ENCODE peak calls at places on chromosome 6, in four cellular contexts. One of them, this sample, is unnamed.
A peak's percentile ranks its signal among the peaks of the same experiment; 100 is the strongest.

GRCh38 chr6:96742702-96743101 is 94.6 kb downstream of the GPR63 start:
- DNase-seq in IMR-90: no peak
- DNase-seq in GM23338: no peak
- DNase-seq in cardiac muscle cell: no peak
- DNase-seq in this sample: no peak

GRCh38 chr6:130756836-130757235 is 70.4 kb upstream of the SMLR1 start:
- DNase-seq in IMR-90: no peak
- DNase-seq in GM23338: no peak
- DNase-seq in cardiac muscle cell: no peak
- DNase-seq in this sample: no peak

GRCh38 chr6:165010556-165011535 is 298.6 kb downstream of the C6orf118 start:
- DNase-seq in IMR-90: no peak
- DNase-seq in GM23338: peak; percentile 29
- DNase-seq in cardiac muscle cell: no peak
- DNase-seq in this sample: no peak

GRCh38 chr6:139145661-139146060 is 10.8 kb downstream of the HECA start:
- DNase-seq in IMR-90: no peak
- DNase-seq in GM23338: no peak
- DNase-seq in cardiac muscle cell: no peak
- DNase-seq in this sample: no peak

GRCh38 chr6:109314313-109314712 is 68.0 kb downstream of the CD164 start:
- DNase-seq in IMR-90: no peak
- DNase-seq in GM23338: no peak
- DNase-seq in cardiac muscle cell: no peak
- DNase-seq in this sample: no peak

GRCh38 chr6:7236312-7237209 is 76.4 kb downstream of the SSR1 start:
- DNase-seq in IMR-90: no peak
- DNase-seq in GM23338: no peak
- DNase-seq in cardiac muscle cell: no peak
- DNase-seq in this sample: no peak

GRCh38 chr6:126261792-126262421 is 78.0 kb upstream of the CENPW start:
- DNase-seq in IMR-90: no peak
- DNase-seq in GM23338: peak; percentile 28
- DNase-seq in cardiac muscle cell: no peak
- DNase-seq in this sample: no peak

GRCh38 chr6:10465633-10466499 is 51.0 kb upstream of the TFAP2A start:
- DNase-seq in IMR-90: peak; percentile 28
- DNase-seq in GM23338: peak; percentile 93
- DNase-seq in cardiac muscle cell: peak; percentile 75
- DNase-seq in this sample: no peak

GRCh38 chr6:170291271-170292110 is 613 bp upstream of the DLL1 start:
- DNase-seq in IMR-90: no peak
- DNase-seq in GM23338: peak; percentile 93
- DNase-seq in cardiac muscle cell: peak; percentile 72
- DNase-seq in this sample: peak; percentile 66

GRCh38 chr6:137832110-137832509 is 34.9 kb upstream of the TNFAIP3 start:
- DNase-seq in IMR-90: peak; percentile 92
- DNase-seq in GM23338: no peak
- DNase-seq in cardiac muscle cell: no peak
- DNase-seq in this sample: no peak

GRCh38 chr6:47663462-47664216 is 34.7 kb upstream of the ADGRF4 start:
- DNase-seq in IMR-90: no peak
- DNase-seq in GM23338: peak; percentile 72
- DNase-seq in cardiac muscle cell: no peak
- DNase-seq in this sample: no peak

GRCh38 chr6:43793154-43793874 is 23.3 kb downstream of the VEGFA start:
- DNase-seq in IMR-90: no peak
- DNase-seq in GM23338: no peak
- DNase-seq in cardiac muscle cell: no peak
- DNase-seq in this sample: no peak

GRCh38 chr6:106961136-106961535 is 13.4 kb downstream of the CD24 start:
- DNase-seq in IMR-90: no peak
- DNase-seq in GM23338: no peak
- DNase-seq in cardiac muscle cell: no peak
- DNase-seq in this sample: no peak

GRCh38 chr6:122578961-122579360 is 31.2 kb upstream of the PKIB start:
- DNase-seq in IMR-90: no peak
- DNase-seq in GM23338: no peak
- DNase-seq in cardiac muscle cell: no peak
- DNase-seq in this sample: no peak

GRCh38 chr6:97440590-97441176 is 157.7 kb upstream of the MMS22L start:
- DNase-seq in IMR-90: peak; percentile 12
- DNase-seq in GM23338: peak; percentile 79
- DNase-seq in cardiac muscle cell: peak; percentile 77
- DNase-seq in this sample: no peak

GRCh38 chr6:138996524-138996923 is 8.5 kb upstream of the REPS1 start:
- DNase-seq in IMR-90: peak; percentile 5
- DNase-seq in GM23338: no peak
- DNase-seq in cardiac muscle cell: no peak
- DNase-seq in this sample: no peak

GRCh38 chr6:36642913-36643817 is 35.3 kb upstream of the CDKN1A start:
- DNase-seq in IMR-90: peak; percentile 90
- DNase-seq in GM23338: no peak
- DNase-seq in cardiac muscle cell: peak; percentile 45
- DNase-seq in this sample: peak; percentile 87

GRCh38 chr6:21752054-21752811 is 158.7 kb downstream of the SOX4 start:
- DNase-seq in IMR-90: no peak
- DNase-seq in GM23338: no peak
- DNase-seq in cardiac muscle cell: no peak
- DNase-seq in this sample: no peak

GRCh38 chr6:84688187-84688878 is 76.1 kb downstream of the TBX18 start:
- DNase-seq in IMR-90: no peak
- DNase-seq in GM23338: no peak
- DNase-seq in cardiac muscle cell: no peak
- DNase-seq in this sample: no peak

GRCh38 chr6:3356824-3357420 is 98.2 kb downstream of the PSMG4 start:
- DNase-seq in IMR-90: no peak
- DNase-seq in GM23338: no peak
- DNase-seq in cardiac muscle cell: no peak
- DNase-seq in this sample: no peak

GRCh38 chr6:106973841-106974336 is 640 bp downstream of the CD24 start:
- DNase-seq in IMR-90: no peak
- DNase-seq in GM23338: peak; percentile 32
- DNase-seq in cardiac muscle cell: peak; percentile 52
- DNase-seq in this sample: no peak

GRCh38 chr6:30619561-30619960 is 1.9 kb downstream of the MRPS18B start:
- DNase-seq in IMR-90: no peak
- DNase-seq in GM23338: no peak
- DNase-seq in cardiac muscle cell: no peak
- DNase-seq in this sample: no peak
- H3K36me3 ChIP-seq in IMR-90: peaks cover 28% of the 10 kb centered on the region
- H3K36me3 ChIP-seq in GM23338: peaks cover 28% of the 10 kb centered on the region
- H3K36me3 ChIP-seq in cardiac muscle cell: peaks cover 36% of the 10 kb centered on the region
- H3K36me3 ChIP-seq in this sample: peaks cover 66% of the 10 kb centered on the region

GRCh38 chr6:67200626-67201403 is 1434.3 kb upstream of the ADGRB3 start:
- DNase-seq in IMR-90: no peak
- DNase-seq in GM23338: no peak
- DNase-seq in cardiac muscle cell: no peak
- DNase-seq in this sample: no peak
- TF ChIP-seq CTCF in IMR-90: no peak
- TF ChIP-seq CTCF in GM23338: no peak
- TF ChIP-seq CTCF in cardiac muscle cell: no peak
- TF ChIP-seq CTCF in this sample: no peak

GRCh38 chr6:42251911-42252637 is 34.4 kb upstream of the MRPS10 start:
- DNase-seq in IMR-90: no peak
- DNase-seq in GM23338: no peak
- DNase-seq in cardiac muscle cell: peak; percentile 20
- DNase-seq in this sample: peak; percentile 73
- H3K27ac ChIP-seq in IMR-90: no peak overlapping the region
- H3K27ac ChIP-seq in GM23338: no peak overlapping the region
- H3K27ac ChIP-seq in cardiac muscle cell: no peak overlapping the region
- H3K27ac ChIP-seq in this sample: peak overlapping the region; percentile 33

GRCh38 chr6:57324538-57324937 is 7.1 kb downstream of the PRIM2 start:
- DNase-seq in IMR-90: peak; percentile 32
- DNase-seq in GM23338: peak; percentile 29
- DNase-seq in cardiac muscle cell: no peak
- DNase-seq in this sample: no peak
- H3K36me3 ChIP-seq in IMR-90: peaks cover 36% of the 10 kb centered on the region
- H3K36me3 ChIP-seq in GM23338: peaks cover 60% of the 10 kb centered on the region
- H3K36me3 ChIP-seq in cardiac muscle cell: peaks cover 18% of the 10 kb centered on the region
- H3K36me3 ChIP-seq in this sample: peaks cover 25% of the 10 kb centered on the region